ENCODE peak calls at places on chromosomes 11 and 22, in eight cellular contexts. S, N, U, Z, P, M, O and C are unnamed samples. For H3K4me1, the result is how much of the 10 kb centered on the place peaks cover.

GRCh38 chr11:77175869-77176539 is 48.0 kb downstream of the MYO7A start:
- DNase-seq in M (no peak), P (peak), Z (no peak), U (no peak), S (no peak), O (no peak), N (peak), C (no peak)

GRCh38 chr11:126628790-126629621 is 273.5 kb downstream of the ST3GAL4 start:
- DNase-seq in N (no peak), S (no peak), Z (no peak), U (no peak), P (no peak), M (no peak), O (peak), C (no peak)

GRCh38 chr11:13984616-13985474 is 22.3 kb downstream of the SPON1 start:
- DNase-seq in M (no peak), O (peak), Z (no peak), N (no peak), P (no peak), U (no peak), S (no peak), C (no peak)

GRCh38 chr11:116225784-116226410 is 546.9 kb downstream of the BUD13 start:
- DNase-seq in M (no peak), N (no peak), U (no peak), O (peak), S (no peak), Z (no peak), P (no peak), C (no peak)

GRCh38 chr11:46010100-46010499 is 87.6 kb downstream of the LARGE2 start:
- DNase-seq in Z (no peak), N (no peak), O (no peak), U (no peak), S (no peak), P (no peak), M (no peak), C (no peak)

GRCh38 chr11:76214968-76215548 is 8.8 kb upstream of the WNT11 start:
- DNase-seq in S (no peak), Z (no peak), N (no peak), P (no peak), O (no peak), M (no peak), U (no peak), C (no peak)

GRCh38 chr22:47805394-47805935 is 1043.0 kb downstream of the TBC1D22A start:
- DNase-seq in O (no peak), M (no peak), Z (no peak), N (no peak), S (no peak), P (no peak), U (no peak), C (peak)

GRCh38 chr11:35752115-35752514 is 89.5 kb downstream of the TRIM44 start:
- DNase-seq in Z (no peak), O (peak), N (no peak), P (no peak), U (no peak), S (no peak), M (no peak), C (no peak)

GRCh38 chr11:64876226-64876750 is 2.1 kb downstream of the EHD1 start:
- DNase-seq in P (no peak), M (no peak), S (no peak), U (no peak), Z (no peak), N (no peak), O (no peak), C (no peak)

GRCh38 chr11:134584001-134584561 is 172.0 kb upstream of the B3GAT1 start:
- DNase-seq in M (no peak), O (no peak), P (no peak), N (no peak), U (no peak), Z (no peak), S (peak), C (no peak)

GRCh38 chr11:73972620-73973449 is 9.8 kb downstream of the UCP2 start:
- DNase-seq in Z (no peak), N (no peak), U (peak), O (no peak), P (peak), M (no peak), S (no peak), C (peak)

GRCh38 chr11:47850337-47850736 is 2.2 kb upstream of the NUP160 start:
- DNase-seq in Z (no peak), S (no peak), P (no peak), O (no peak), M (no peak), N (no peak), U (no peak), C (no peak)

GRCh38 chr22:50104149-50104548 is 14.3 kb downstream of the MOV10L1 start:
- DNase-seq in O (no peak), U (no peak), M (no peak), N (no peak), S (no peak), Z (no peak), P (no peak), C (no peak)

GRCh38 chr11:112401036-112401769 is 140.5 kb upstream of the PLET1 start:
- DNase-seq in S (no peak), Z (no peak), U (no peak), N (no peak), P (no peak), O (peak), M (no peak), C (no peak)

GRCh38 chr11:91513734-91514133 is 710.9 kb upstream of the FAT3 start:
- DNase-seq in P (no peak), U (no peak), S (no peak), Z (peak), M (no peak), N (no peak), O (no peak), C (no peak)

GRCh38 chr11:114296190-114296978 is at the start of gene NNMT:
- DNase-seq in M (peak), P (peak), U (peak), O (peak), Z (peak), S (peak), N (no peak), C (peak)

GRCh38 chr11:106208795-106209194 is 131.3 kb downstream of the AASDHPPT start:
- DNase-seq in S (no peak), U (no peak), O (no peak), P (no peak), M (no peak), N (no peak), Z (no peak), C (no peak)

GRCh38 chr11:57391546-57391945 is 1.1 kb upstream of the PRG2 start:
- DNase-seq in U (no peak), N (no peak), Z (no peak), O (no peak), M (no peak), S (no peak), P (no peak), C (no peak)

GRCh38 chr11:117677729-117678310 is 119.2 kb downstream of the DSCAML1 start:
- DNase-seq in P (no peak), O (no peak), Z (no peak), S (no peak), U (no peak), N (peak), M (no peak), C (no peak)

GRCh38 chr11:99535819-99536218 is 515.1 kb downstream of the CNTN5 start:
- DNase-seq in Z (no peak), M (no peak), U (no peak), S (no peak), N (no peak), P (no peak), O (no peak), C (no peak)

GRCh38 chr11:99325807-99326206 is 305.1 kb downstream of the CNTN5 start:
- DNase-seq in P (no peak), Z (peak), O (peak), M (no peak), S (no peak), N (no peak), U (no peak), C (no peak)

GRCh38 chr11:103035656-103036434 is 56.1 kb downstream of the DCUN1D5 start:
- DNase-seq in Z (peak), S (no peak), O (peak), P (no peak), N (no peak), M (no peak), U (no peak), C (no peak)

GRCh38 chr11:111733009-111733408 is 33.2 kb downstream of the PPP2R1B start:
- DNase-seq in M (peak), N (no peak), O (peak), U (peak), P (peak), Z (no peak), S (peak), C (no peak)

GRCh38 chr22:46055176-46055850 is 78.4 kb upstream of the WNT7B start:
- DNase-seq in Z (no peak), M (peak), U (peak), O (peak), P (peak), N (peak), S (no peak), C (peak)

GRCh38 chr22:46053563-46054090 is 76.7 kb upstream of the WNT7B start:
- DNase-seq in P (peak), O (peak), U (peak), N (peak), M (peak), Z (no peak), S (no peak), C (peak)

GRCh38 chr22:46055851-46056168 is 78.8 kb upstream of the WNT7B start:
- DNase-seq in Z (no peak), S (no peak), U (peak), N (peak), O (no peak), P (no peak), M (no peak), C (peak)

GRCh38 chr22:46054091-46054877 is 77.3 kb upstream of the WNT7B start:
- DNase-seq in O (peak), Z (no peak), M (peak), U (peak), N (peak), S (no peak), P (peak), C (peak)

DNA sequence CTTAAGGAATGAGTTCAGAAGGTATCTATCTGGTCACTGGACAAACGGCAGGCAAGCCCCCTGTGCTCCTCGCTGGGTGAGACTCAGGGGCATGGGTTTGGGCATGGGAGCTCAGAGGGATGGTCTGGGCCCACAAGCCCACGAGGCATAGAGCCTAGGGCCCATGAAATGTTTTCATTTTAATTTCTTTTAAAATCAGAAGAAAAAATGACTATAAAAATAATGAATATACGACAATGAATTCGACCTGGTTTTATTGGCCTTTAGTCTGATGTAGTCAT is 77.9 kb upstream of the WNT7B start:
- DNase-seq in U (peak), S (no peak), Z (no peak), P (no peak), M (no peak), O (peak), N (peak), C (no peak)
- H3K4me1 ChIP-seq in U (half or more), S (under half), Z (under half), P (half or more), M (under half), O (under half), N (half or more), C (under half)

GRCh38 chr11:1776331-1776851 is 12.7 kb upstream of the CTSD start:
- DNase-seq in M (peak), P (peak), Z (no peak), O (no peak), N (no peak), S (no peak), U (peak), C (no peak)

GRCh38 chr11:1778141-1778911 is 14.6 kb upstream of the CTSD start:
- DNase-seq in U (peak), N (peak), O (no peak), M (peak), Z (no peak), P (peak), S (no peak), C (no peak)

GRCh38 chr11:1777737-1778136 is 14.0 kb upstream of the CTSD start:
- DNase-seq in Z (no peak), U (peak), O (no peak), M (peak), S (no peak), P (no peak), N (no peak), C (no peak)

GRCh38 chr11:1779034-1779805 is 15.5 kb upstream of the CTSD start:
- DNase-seq in P (peak), O (no peak), S (no peak), U (peak), M (peak), N (no peak), Z (no peak), C (peak)

DNA sequence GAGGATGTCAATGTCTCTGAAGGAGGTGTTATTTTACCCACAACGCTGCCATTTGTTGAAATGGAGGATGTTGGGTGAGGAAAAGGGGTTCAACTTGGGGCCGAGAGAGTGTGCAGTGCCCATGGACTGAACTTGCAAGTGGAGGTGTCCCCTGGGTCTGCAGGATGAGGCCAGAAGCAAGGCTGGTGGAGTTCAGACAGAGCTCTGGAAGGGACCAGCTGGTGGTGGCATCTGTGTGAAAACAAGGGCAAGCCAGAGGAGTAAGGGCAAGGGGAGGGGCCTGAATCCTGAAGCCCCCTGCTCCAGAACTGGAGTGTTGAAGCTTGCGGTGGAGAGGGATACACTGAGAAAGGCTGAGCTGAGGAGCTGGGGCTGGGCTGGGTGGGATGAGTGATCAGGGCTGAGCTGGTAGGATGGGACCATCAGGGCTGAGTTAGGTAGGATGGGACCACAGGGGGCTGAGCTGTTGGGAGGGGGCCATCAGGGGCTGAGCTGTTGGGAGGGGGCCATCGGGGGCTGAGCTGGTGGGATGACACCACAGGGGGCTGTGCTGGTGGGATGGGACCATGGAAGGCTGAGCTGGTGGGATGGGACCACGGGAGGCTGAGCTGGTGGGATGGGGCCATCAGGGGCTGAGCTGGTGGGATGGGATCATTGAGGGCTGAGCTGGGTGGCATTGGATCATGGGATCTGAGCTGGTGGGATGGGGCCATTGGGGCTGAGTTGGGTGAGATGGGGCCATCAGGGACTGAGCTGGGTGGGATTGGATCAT is 13.4 kb upstream of the CTSD start:
- DNase-seq in O (no peak), S (no peak), P (peak), Z (no peak), U (peak), M (peak), N (no peak), C (peak)
- H3K4me1 ChIP-seq in O (under half), S (under half), P (under half), Z (under half), U (under half), M (under half), N (under half), C (under half)

GRCh38 chr22:36318442-36318841 is 65.5 kb downstream of the APOL1 start:
- DNase-seq in N (no peak), S (no peak), P (no peak), O (no peak), M (no peak), U (no peak), Z (no peak), C (no peak)

GRCh38 chr22:36319595-36320497 is 66.9 kb downstream of the APOL1 start:
- DNase-seq in M (no peak), O (no peak), U (no peak), Z (no peak), N (no peak), P (no peak), S (no peak), C (no peak)

GRCh38 chr22:36321797-36322601 is 65.8 kb downstream of the MYH9 start:
- DNase-seq in S (no peak), Z (no peak), M (no peak), U (no peak), P (no peak), O (no peak), N (no peak), C (no peak)

GRCh38 chr22:36322602-36322915 is 65.2 kb downstream of the MYH9 start:
- DNase-seq in P (no peak), M (no peak), S (no peak), N (no peak), U (no peak), Z (no peak), O (no peak), C (no peak)

GRCh38 chr22:36320553-36320952 is 67.2 kb downstream of the MYH9 start:
- DNase-seq in P (no peak), U (no peak), N (no peak), S (no peak), Z (no peak), O (no peak), M (no peak), C (no peak)
- H3K4me1 ChIP-seq in P (half or more), U (under half), N (under half), S (under half), Z (under half), O (under half), M (under half), C (under half)

DNA sequence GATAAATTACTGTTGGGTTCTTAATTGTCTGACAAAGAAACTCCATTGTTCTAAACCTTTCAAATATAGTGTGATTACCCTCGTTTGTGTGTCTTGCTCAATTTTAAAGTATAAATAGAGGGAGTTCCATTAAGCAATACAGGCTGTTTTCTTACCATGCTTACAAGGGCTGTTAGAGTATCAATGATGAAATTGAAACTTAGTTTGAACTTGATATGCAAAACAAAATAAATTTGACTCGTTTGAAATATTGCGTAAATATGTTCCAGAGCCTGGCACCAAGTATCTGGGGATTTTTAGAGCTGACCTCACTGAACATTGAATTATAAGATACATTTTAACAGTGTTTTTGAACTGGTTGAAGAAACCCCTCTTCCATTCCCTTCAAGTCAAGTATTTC is 31.7 kb downstream of the TEAD1 start:
- DNase-seq in U (no peak), P (no peak), O (no peak), N (no peak), M (no peak), S (no peak), Z (no peak), C (no peak)
- H3K4me1 ChIP-seq in U (under half), P (half or more), O (under half), N (under half), M (under half), S (under half), Z (half or more), C (under half)